ENCODE peak calls at places on chromosomes 12 and 14, in seven cellular contexts. Z is neural crest cell, G is PC-3, R is fibroblast of lung, M is Calu3, I is astrocyte of the spinal cord, U is HL-60. X is an unnamed sample.

GRCh38 chr14:74866708-74867389 is 9.1 kb downstream of the PROX2 start:
- DNase-seq in G (no peak), Z (no peak), U (no peak), I (no peak), M (no peak), R (no peak), X (no peak)

GRCh38 chr14:65371784-65372183 is 40.7 kb upstream of the FUT8 start:
- DNase-seq in R (no peak), M (no peak), U (no peak), G (no peak), Z (no peak), I (no peak), X (no peak)

GRCh38 chr12:27542628-27543027 is 18.6 kb downstream of the PPFIBP1 start:
- DNase-seq in R (peak; percentile 99), G (no peak), I (peak; percentile 94), Z (no peak), U (no peak), M (no peak), X (no peak)

GRCh38 chr14:97061198-97061597 is 264.0 kb downstream of the VRK1 start:
- DNase-seq in U (no peak), Z (no peak), I (no peak), R (no peak), M (no peak), G (no peak), X (no peak)

GRCh38 chr14:99757331-99758070 is 35.7 kb upstream of the EML1 start:
- DNase-seq in M (no peak), I (peak; percentile 95), G (peak; percentile 98), U (no peak), R (peak; percentile 99), Z (no peak), X (no peak)

GRCh38 chr12:58365087-58365390 is 423.7 kb downstream of the ATP23 start:
- DNase-seq in Z (no peak), I (no peak), U (no peak), R (no peak), G (no peak), M (no peak), X (no peak)

GRCh38 chr12:2640709-2641108 is 154.1 kb upstream of the FKBP4 start:
- DNase-seq in Z (no peak), I (peak; percentile 94), M (peak; percentile 52), R (peak; percentile 99), G (peak; percentile 81), U (no peak), X (no peak)

GRCh38 chr14:36502558-36503508 is 17.2 kb downstream of the NKX2-1 start:
- DNase-seq in U (no peak), G (no peak), Z (no peak), M (no peak), I (no peak), R (no peak), X (no peak)

GRCh38 chr12:70467908-70468733 is 102.0 kb downstream of the KCNMB4 start:
- DNase-seq in Z (no peak), R (no peak), G (no peak), U (peak; percentile 65), M (no peak), I (no peak), X (no peak)

GRCh38 chr12:128138125-128138524 is 128.8 kb upstream of the TMEM132C start:
- DNase-seq in R (no peak), G (peak; percentile 76), U (no peak), I (no peak), M (no peak), Z (no peak), X (no peak)

GRCh38 chr14:25086081-25086480 is 36.1 kb upstream of the STXBP6 start:
- DNase-seq in Z (no peak), I (no peak), R (no peak), U (no peak), G (no peak), M (no peak), X (no peak)

GRCh38 chr12:18250313-18250916 is 10.9 kb upstream of the PIK3C2G start:
- DNase-seq in I (peak; percentile 78), R (peak; percentile 60), U (peak; percentile 26), Z (peak; percentile 23), G (peak; percentile 75), M (peak; percentile 56), X (peak; percentile 69)

GRCh38 chr12:69688496-69689427 is 10.3 kb downstream of the BEST3 start:
- DNase-seq in U (peak; percentile 19), Z (peak; percentile 8), G (peak; percentile 97), M (peak; percentile 85), I (peak; percentile 96), R (peak; percentile 98), X (no peak)

GRCh38 chr14:89669209-89669608 is 252.2 kb upstream of the FOXN3 start:
- DNase-seq in G (no peak), Z (no peak), R (no peak), I (no peak), M (no peak), U (peak; percentile 85), X (no peak)

GRCh38 chr12:127928178-127928577 is 338.8 kb upstream of the TMEM132C start:
- DNase-seq in R (no peak), M (no peak), U (no peak), G (peak; percentile 35), Z (no peak), I (no peak), X (no peak)

GRCh38 chr12:67807808-67808207 is 159.3 kb downstream of the DYRK2 start:
- DNase-seq in I (no peak), Z (no peak), G (peak; percentile 23), U (no peak), R (peak; percentile 57), M (no peak), X (no peak)

GRCh38 chr12:8077207-8077606 is 4.9 kb upstream of the NECAP1 start:
- DNase-seq in I (peak; percentile 43), R (peak; percentile 47), M (no peak), Z (no peak), G (peak; percentile 65), U (no peak), X (no peak)

GRCh38 chr14:61337893-61338292 is 16.5 kb downstream of the PRKCH start:
- DNase-seq in Z (no peak), R (no peak), M (peak; percentile 46), U (no peak), I (no peak), G (no peak), X (no peak)

GRCh38 chr12:17540921-17541320 is 549.1 kb downstream of the RERGL start:
- DNase-seq in M (no peak), Z (no peak), U (no peak), I (no peak), R (no peak), G (peak; percentile 5), X (no peak)

GRCh38 chr14:95222151-95222631 is 64.9 kb upstream of the DICER1 start:
- DNase-seq in Z (no peak), R (peak; percentile 82), U (no peak), I (peak; percentile 66), M (no peak), G (peak; percentile 5), X (no peak)

GRCh38 chr14:74380172-74380571 is 31.9 kb downstream of the VRTN start:
- DNase-seq in R (no peak), G (peak; percentile 70), I (no peak), M (no peak), Z (no peak), U (no peak), X (no peak)

GRCh38 chr12:94603434-94604068 is 46.8 kb downstream of the TMCC3 start:
- DNase-seq in M (peak; percentile 83), R (no peak), I (no peak), U (peak; percentile 53), Z (no peak), G (peak; percentile 48), X (peak; percentile 52)

GRCh38 chr12:5177096-5177495 is 133.4 kb downstream of the KCNA5 start:
- DNase-seq in I (no peak), Z (no peak), M (no peak), R (no peak), G (no peak), U (no peak), X (no peak)

GRCh38 chr12:117114784-117115183 is 15.6 kb upstream of the TESC start:
- DNase-seq in G (no peak), Z (no peak), U (no peak), M (no peak), I (no peak), R (no peak), X (no peak)

GRCh38 chr14:80213602-80214001 is 2.3 kb upstream of the DIO2 start:
- DNase-seq in R (peak; percentile 56), I (peak; percentile 27), M (peak; percentile 61), Z (no peak), U (peak; percentile 37), G (peak; percentile 81), X (peak; percentile 12)
- TF ChIP-seq CTCF in R (peak; percentile 70), I (peak; percentile 60), M (peak; percentile 41), Z (peak; percentile 49), U (peak; percentile 2), G (peak; percentile 88), X (peak; percentile 34)

DNA sequence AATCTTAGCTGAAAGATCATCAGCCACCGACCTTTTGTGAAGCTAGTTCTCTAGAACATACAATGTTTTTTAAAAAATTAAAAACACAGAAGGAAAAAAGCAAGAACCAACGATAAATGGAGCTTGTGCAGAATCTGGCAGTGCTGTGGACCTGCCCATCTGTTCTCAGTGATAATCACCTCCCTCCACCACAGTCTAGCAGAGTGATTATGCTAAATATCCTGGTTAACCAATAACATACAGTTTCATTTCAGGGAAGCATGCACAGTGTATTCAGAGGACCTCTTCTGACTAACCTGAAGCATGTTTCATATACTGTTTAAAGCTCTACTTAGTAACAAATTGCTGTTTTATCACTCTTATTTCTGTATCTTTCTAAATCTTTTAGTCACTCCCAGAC is 160.9 kb downstream of the PPFIA2 start:
- DNase-seq in U (no peak), Z (no peak), M (no peak), G (no peak), I (no peak), R (peak; percentile 5), X (peak; percentile 18)
- TF ChIP-seq CTCF in U (no peak), Z (no peak), M (no peak), G (no peak), I (no peak), R (no peak), X (no peak)

DNA sequence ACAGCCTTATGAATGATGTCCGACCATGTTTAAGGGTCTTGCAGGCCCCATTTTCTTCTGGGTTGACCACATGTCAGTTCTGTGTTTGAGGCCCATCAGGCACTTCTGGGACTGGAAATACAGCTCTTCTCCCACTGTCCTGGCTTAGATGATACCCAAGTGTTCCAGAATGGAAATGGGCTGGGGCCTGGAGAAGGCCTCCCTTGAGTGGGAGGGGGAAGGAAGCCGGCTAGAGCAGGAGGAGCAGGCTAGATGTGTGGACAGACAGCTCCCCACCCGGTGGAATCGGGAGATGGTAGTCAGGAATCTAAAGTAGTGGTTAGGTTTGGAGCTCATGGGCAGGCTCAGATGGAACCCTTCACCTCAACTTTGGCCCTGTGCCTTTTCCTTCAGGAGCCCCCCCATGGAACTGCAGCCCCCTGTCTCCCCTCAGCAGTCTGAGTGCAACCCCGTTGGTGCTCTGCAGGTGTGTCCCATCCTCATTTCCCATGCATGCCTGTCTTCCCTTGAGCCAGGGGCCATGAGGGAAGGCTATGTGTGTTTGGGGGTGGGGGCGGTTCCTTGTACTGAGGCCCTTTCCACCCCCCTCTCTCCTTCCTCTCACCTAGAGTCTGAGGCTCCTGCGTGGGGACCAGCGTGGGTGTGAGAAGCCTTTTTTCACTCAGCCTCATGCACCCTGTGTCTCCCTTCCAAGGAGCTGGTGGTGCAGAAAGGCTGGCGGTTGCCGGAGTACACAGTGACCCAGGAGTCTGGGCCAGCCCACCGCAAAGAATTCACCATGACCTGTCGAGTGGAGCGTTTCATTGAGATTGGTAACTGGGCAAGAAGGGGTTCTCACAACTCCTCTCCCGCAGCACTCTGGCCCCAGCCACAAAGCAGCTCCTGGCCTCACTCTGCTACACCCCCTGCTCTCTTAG is 3.0 kb downstream of the NPFF start:
- DNase-seq in M (no peak), R (no peak), G (no peak), I (no peak), Z (no peak), U (no peak), X (no peak)
- TF ChIP-seq CTCF in M (no peak), R (no peak), G (no peak), I (no peak), Z (no peak), U (no peak), X (no peak)

GRCh38 chr12:65565601-65566560 is 258.4 kb upstream of the HMGA2 start:
- DNase-seq in U (no peak), I (peak; percentile 95), G (peak; percentile 73), Z (no peak), R (peak; percentile 99), M (no peak), X (no peak)
- TF ChIP-seq CTCF in U (no peak), I (peak; percentile 15), G (no peak), Z (no peak), R (no peak), M (no peak), X (no peak)

X was measured in MM.1S.